ENCODE peak calls at places on chromosomes 16 and 17, in seven cellular contexts. H is CD4-positive, CD25-positive, alpha-beta regulatory T cell; C is lower lobe of right lung; W is body of pancreas; N is mammary epithelial cell; A is aorta; S is cardiac muscle cell. I is an unnamed sample.

GRCh38 chr16:84153660-84154214 is 8.6 kb downstream of the DNAAF1 start:
- DNase-seq in H (no peak), C (no peak), W (no peak), N (no peak), A (no peak), S (no peak), I (no peak)

GRCh38 chr16:85369741-85370528 is 243.2 kb upstream of the GSE1 start:
- DNase-seq in H (peak), C (peak), W (peak), N (no peak), A (peak), S (peak), I (no peak)

GRCh38 chr16:17497648-17498047 is 26.9 kb upstream of the XYLT1 start:
- DNase-seq in H (no peak), C (no peak), W (no peak), N (no peak), A (no peak), S (no peak), I (no peak)

GRCh38 chr17:1956134-1956533 is 69.0 kb downstream of the RTN4RL1 start:
- DNase-seq in H (no peak), C (no peak), W (no peak), N (no peak), A (no peak), S (no peak), I (no peak)

GRCh38 chr17:38752119-38752929 is at the start of gene PSMB3:
- DNase-seq in H (peak), C (peak), W (peak), N (peak), A (peak), S (peak), I (peak)

GRCh38 chr17:34024303-34025178 is 230.5 kb upstream of the CCL2 start:
- DNase-seq in H (no peak), C (no peak), W (no peak), N (no peak), A (no peak), S (no peak), I (no peak)

GRCh38 chr17:43530303-43531081 is 15.6 kb downstream of the ETV4 start:
- DNase-seq in H (no peak), C (peak), W (peak), N (peak), A (peak), S (peak), I (peak)

GRCh38 chr17:42118545-42118944 is 2.6 kb downstream of the KAT2A start:
- DNase-seq in H (peak), C (no peak), W (peak), N (peak), A (no peak), S (no peak), I (peak)

GRCh38 chr17:55962931-55963378 is 190.3 kb upstream of the ANKFN1 start:
- DNase-seq in H (no peak), C (peak), W (peak), N (no peak), A (peak), S (peak), I (no peak)

GRCh38 chr16:55480228-55480655 is 1.2 kb downstream of the MMP2 start:
- DNase-seq in H (no peak), C (peak), W (peak), N (peak), A (peak), S (peak), I (peak)

GRCh38 chr17:31522987-31523495 is 131.6 kb downstream of the RAB11FIP4 start:
- DNase-seq in H (no peak), C (no peak), W (no peak), N (no peak), A (no peak), S (no peak), I (no peak)

GRCh38 chr17:50258647-50259483 is 15.4 kb upstream of the TMEM92 start:
- DNase-seq in H (no peak), C (no peak), W (no peak), N (no peak), A (no peak), S (no peak), I (no peak)

GRCh38 chr17:27631409-27631755 is 394 bp downstream of the LGALS9 start:
- DNase-seq in H (peak), C (no peak), W (no peak), N (peak), A (no peak), S (no peak), I (no peak)

GRCh38 chr17:35788504-35788998 is 6.9 kb downstream of the MMP28 start:
- DNase-seq in H (no peak), C (no peak), W (no peak), N (peak), A (no peak), S (no peak), I (peak)

GRCh38 chr16:63789603-63790002 is 1332.3 kb downstream of the CDH11 start:
- DNase-seq in H (no peak), C (no peak), W (peak), N (no peak), A (no peak), S (no peak), I (peak)

GRCh38 chr16:66604376-66605176 is at the start of gene CMTM3:
- DNase-seq in H (peak), C (peak), W (peak), N (peak), A (peak), S (peak), I (peak)

GRCh38 chr17:77424585-77425344 is 284.0 kb downstream of the SEC14L1 start:
- DNase-seq in H (no peak), C (peak), W (peak), N (no peak), A (peak), S (peak), I (peak)

GRCh38 chr16:63287411-63287810 is 1251.2 kb upstream of the CDH8 start:
- DNase-seq in H (no peak), C (no peak), W (no peak), N (peak), A (no peak), S (no peak), I (no peak)

GRCh38 chr16:29306953-29307597 is 99.4 kb downstream of the NPIPB11 start:
- DNase-seq in H (no peak), C (no peak), W (no peak), N (no peak), A (no peak), S (no peak), I (no peak)

GRCh38 chr17:68446626-68447041 is 10.7 kb downstream of the WIPI1 start:
- DNase-seq in H (no peak), C (no peak), W (no peak), N (no peak), A (no peak), S (no peak), I (no peak)

GRCh38 chr17:78645421-78646295 is 68.5 kb upstream of the DNAH17 start:
- DNase-seq in H (peak), C (peak), W (peak), N (no peak), A (peak), S (no peak), I (peak)

GRCh38 chr16:84761448-84762368 is 58.1 kb upstream of the CRISPLD2 start:
- DNase-seq in H (no peak), C (no peak), W (no peak), N (no peak), A (no peak), S (no peak), I (peak)

GRCh38 chr17:66393038-66393437 is 90.6 kb downstream of the PRKCA start:
- DNase-seq in H (no peak), C (no peak), W (no peak), N (no peak), A (no peak), S (no peak), I (no peak)

GRCh38 chr16:65202461-65202860 is 80.6 kb upstream of the CDH11 start:
- DNase-seq in H (no peak), C (no peak), W (no peak), N (no peak), A (no peak), S (no peak), I (peak)

GRCh38 chr17:33653389-33653788 is 360.3 kb upstream of the ASIC2 start:
- DNase-seq in H (no peak), C (no peak), W (no peak), N (no peak), A (no peak), S (no peak), I (peak)

GRCh38 chr16:50762241-50762640 is 20.4 kb downstream of the CYLD start:
- DNase-seq in H (no peak), C (no peak), W (no peak), N (no peak), A (no peak), S (no peak), I (no peak)

GRCh38 chr17:32875904-32876413 is 965 bp downstream of the MYO1D start:
- DNase-seq in H (peak), C (no peak), W (no peak), N (no peak), A (no peak), S (no peak), I (peak)

GRCh38 chr17:69159418-69159817 is 17.7 kb upstream of the ABCA6 start:
- DNase-seq in H (no peak), C (no peak), W (no peak), N (no peak), A (no peak), S (no peak), I (no peak)

GRCh38 chr17:8333281-8333680 is 6.4 kb upstream of the ODF4 start:
- DNase-seq in H (no peak), C (no peak), W (no peak), N (no peak), A (no peak), S (no peak), I (no peak)

GRCh38 chr17:8338806-8339205 is 834 bp upstream of the ODF4 start:
- DNase-seq in H (no peak), C (no peak), W (no peak), N (no peak), A (no peak), S (no peak), I (no peak)

GRCh38 chr17:8341456-8341855 is 1.8 kb downstream of the ODF4 start:
- DNase-seq in H (no peak), C (no peak), W (no peak), N (no peak), A (no peak), S (no peak), I (no peak)

GRCh38 chr17:8339540-8339939 is at the start of gene ODF4:
- DNase-seq in H (no peak), C (no peak), W (no peak), N (no peak), A (no peak), S (no peak), I (no peak)

GRCh38 chr17:8337802-8338744 is 1.6 kb upstream of the ODF4 start:
- DNase-seq in H (peak), C (no peak), W (no peak), N (no peak), A (no peak), S (no peak), I (no peak)
- H3K4me3 ChIP-seq in H (peak), C (no peak), W (no peak), N (no peak), A (no peak), S (no peak), I (no peak)

GRCh38 chr16:86512860-86513470 is 2.6 kb downstream of the FOXF1 start:
- DNase-seq in H (no peak), C (no peak), W (no peak), N (no peak), A (no peak), S (no peak), I (no peak)

GRCh38 chr16:86510465-86511261 is at the start of gene FOXF1:
- DNase-seq in H (peak), C (no peak), W (no peak), N (peak), A (no peak), S (no peak), I (peak)

GRCh38 chr16:86509759-86510464 is 415 bp upstream of the FOXF1 start:
- DNase-seq in H (peak), C (peak), W (no peak), N (peak), A (no peak), S (peak), I (peak)

GRCh38 chr16:86512301-86512859 is 2.1 kb downstream of the FOXF1 start:
- DNase-seq in H (no peak), C (no peak), W (no peak), N (no peak), A (no peak), S (no peak), I (no peak)

DNA sequence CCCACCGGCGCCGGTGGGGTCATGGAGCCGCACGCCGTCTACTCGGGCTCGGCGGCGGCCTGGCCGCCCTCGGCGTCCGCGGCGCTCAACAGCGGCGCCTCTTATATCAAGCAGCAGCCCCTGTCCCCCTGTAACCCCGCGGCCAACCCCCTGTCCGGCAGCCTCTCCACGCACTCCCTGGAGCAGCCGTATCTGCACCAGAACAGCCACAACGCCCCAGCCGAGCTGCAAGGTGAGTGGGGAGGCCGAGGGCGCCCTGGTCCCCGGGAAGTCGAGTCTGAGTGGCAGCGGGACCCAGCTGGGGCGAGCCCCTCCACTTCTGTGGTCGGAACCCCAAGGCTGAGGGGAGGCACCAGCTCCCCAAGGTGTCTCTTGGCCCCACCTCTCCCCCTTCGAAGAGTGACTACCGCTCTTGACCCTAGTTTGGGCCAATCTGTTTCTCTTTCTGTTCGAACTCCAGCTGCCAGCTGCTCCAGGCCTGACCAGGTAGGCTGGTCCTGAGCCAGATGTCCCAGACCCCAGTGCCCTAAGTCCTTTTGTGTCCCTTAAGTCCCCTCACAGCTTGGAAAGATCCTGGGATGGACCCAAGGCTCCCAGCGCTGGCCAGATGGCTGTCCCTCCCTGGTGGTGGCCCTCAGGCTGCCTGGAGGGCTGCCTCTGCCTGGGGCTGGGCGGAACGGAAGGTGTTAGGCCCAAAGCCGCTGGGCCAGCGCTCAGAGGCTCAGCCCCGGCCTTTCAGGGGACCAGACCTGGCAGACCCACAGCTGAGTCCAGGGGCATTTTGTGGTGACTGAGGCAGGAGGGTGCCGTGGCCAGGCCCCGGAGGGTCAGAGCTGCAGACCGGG is 1.2 kb downstream of the FOXF1 start:
- DNase-seq in H (no peak), C (no peak), W (no peak), N (no peak), A (no peak), S (no peak), I (no peak)
- H3K4me3 ChIP-seq in H (no peak), C (peak), W (no peak), N (no peak), A (no peak), S (peak), I (peak)

DNA sequence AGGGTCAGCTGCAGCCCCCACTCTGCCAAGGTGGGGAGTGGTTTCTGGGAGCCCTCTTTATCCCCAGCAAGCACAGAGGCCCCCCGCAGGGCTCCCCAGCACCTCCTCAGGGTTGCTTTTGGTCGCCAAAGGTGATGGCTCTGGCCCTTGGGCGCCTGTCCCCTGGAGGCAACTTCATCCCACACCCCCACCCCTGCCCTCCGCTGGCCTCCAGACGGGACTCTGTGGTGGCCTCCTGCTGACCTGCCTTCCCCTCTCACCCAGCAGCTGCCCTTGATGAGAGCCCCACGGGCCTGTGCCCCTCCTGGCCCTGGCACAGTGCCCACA is 7.8 kb upstream of the RHOT2 start:
- DNase-seq in H (no peak), C (no peak), W (no peak), N (no peak), A (no peak), S (no peak), I (no peak)
- H3K4me3 ChIP-seq in H (no peak), C (no peak), W (no peak), N (no peak), A (no peak), S (no peak), I (no peak)

DNA sequence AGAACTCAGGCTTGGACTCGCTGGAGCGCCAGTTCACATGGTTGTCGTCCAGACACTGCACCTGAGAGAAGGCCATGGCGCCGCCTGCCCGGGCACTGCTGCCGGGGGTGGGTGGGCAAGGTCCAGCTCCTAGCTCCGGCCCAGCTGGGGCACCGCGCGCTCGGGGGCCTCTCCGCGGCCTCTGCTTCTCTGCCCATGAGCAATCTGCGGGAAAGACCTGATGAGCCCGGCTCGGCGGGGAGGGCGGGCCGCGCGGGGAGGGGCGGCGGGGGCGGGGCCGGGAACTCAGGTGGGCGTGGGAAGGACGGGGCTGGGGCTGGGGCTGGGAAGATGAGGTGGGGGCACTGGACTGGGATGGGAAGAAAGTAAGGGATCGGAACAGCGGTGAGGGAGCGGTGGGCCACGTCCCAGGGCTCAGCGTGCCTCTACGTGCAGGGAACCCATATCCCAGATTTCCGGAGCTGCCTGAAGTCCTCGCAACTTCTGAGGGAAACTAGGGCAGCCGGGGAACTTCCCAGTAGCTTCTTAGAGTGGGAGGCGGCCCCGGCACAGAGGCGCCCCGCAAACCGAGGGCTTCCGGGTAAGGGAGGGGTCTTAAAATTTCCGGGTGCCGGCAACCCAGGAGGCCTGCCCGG is 481 bp downstream of the FAM83G start:
- DNase-seq in H (peak), C (no peak), W (peak), N (peak), A (no peak), S (peak), I (peak)
- H3K4me3 ChIP-seq in H (peak), C (peak), W (peak), N (peak), A (peak), S (peak), I (peak)

GRCh38 chr16:9801651-9802050 is 380.6 kb downstream of the GRIN2A start:
- DNase-seq in H (no peak), C (no peak), W (no peak), N (no peak), A (no peak), S (no peak), I (no peak)
- H3K4me3 ChIP-seq in H (no peak), C (no peak), W (no peak), N (no peak), A (no peak), S (no peak), I (no peak)

GRCh38 chr16:30903002-30903401 is 6.6 kb downstream of the CTF1 start:
- DNase-seq in H (peak), C (no peak), W (no peak), N (no peak), A (no peak), S (no peak), I (no peak)
- H3K4me3 ChIP-seq in H (no peak), C (peak), W (no peak), N (no peak), A (no peak), S (no peak), I (no peak)

GRCh38 chr17:40645932-40646331 is 1.7 kb downstream of the SMARCE1 start:
- DNase-seq in H (no peak), C (no peak), W (no peak), N (no peak), A (no peak), S (no peak), I (no peak)
- H3K4me3 ChIP-seq in H (peak), C (peak), W (no peak), N (peak), A (no peak), S (no peak), I (peak)

GRCh38 chr17:4807534-4808377 is 804 bp downstream of the PLD2 start:
- DNase-seq in H (no peak), C (no peak), W (no peak), N (no peak), A (no peak), S (peak), I (no peak)
- H3K4me3 ChIP-seq in H (no peak), C (peak), W (peak), N (peak), A (peak), S (peak), I (peak)

GRCh38 chr16:10938321-10938720 is 3.9 kb downstream of the DEXI start:
- DNase-seq in H (peak), C (no peak), W (no peak), N (no peak), A (no peak), S (no peak), I (no peak)

GRCh38 chr16:10936585-10936984 is 5.7 kb downstream of the DEXI start:
- DNase-seq in H (no peak), C (no peak), W (no peak), N (no peak), A (no peak), S (no peak), I (no peak)

GRCh38 chr16:10935491-10935890 is 6.8 kb downstream of the DEXI start:
- DNase-seq in H (no peak), C (no peak), W (no peak), N (no peak), A (no peak), S (no peak), I (no peak)

GRCh38 chr16:10938844-10939648 is 3.2 kb downstream of the DEXI start:
- DNase-seq in H (no peak), C (no peak), W (no peak), N (no peak), A (no peak), S (no peak), I (no peak)

GRCh38 chr16:10937068-10937859 is 5.0 kb downstream of the DEXI start:
- DNase-seq in H (peak), C (no peak), W (peak), N (no peak), A (no peak), S (no peak), I (no peak)
- H3K4me3 ChIP-seq in H (peak), C (peak), W (no peak), N (no peak), A (peak), S (no peak), I (no peak)

DNA sequence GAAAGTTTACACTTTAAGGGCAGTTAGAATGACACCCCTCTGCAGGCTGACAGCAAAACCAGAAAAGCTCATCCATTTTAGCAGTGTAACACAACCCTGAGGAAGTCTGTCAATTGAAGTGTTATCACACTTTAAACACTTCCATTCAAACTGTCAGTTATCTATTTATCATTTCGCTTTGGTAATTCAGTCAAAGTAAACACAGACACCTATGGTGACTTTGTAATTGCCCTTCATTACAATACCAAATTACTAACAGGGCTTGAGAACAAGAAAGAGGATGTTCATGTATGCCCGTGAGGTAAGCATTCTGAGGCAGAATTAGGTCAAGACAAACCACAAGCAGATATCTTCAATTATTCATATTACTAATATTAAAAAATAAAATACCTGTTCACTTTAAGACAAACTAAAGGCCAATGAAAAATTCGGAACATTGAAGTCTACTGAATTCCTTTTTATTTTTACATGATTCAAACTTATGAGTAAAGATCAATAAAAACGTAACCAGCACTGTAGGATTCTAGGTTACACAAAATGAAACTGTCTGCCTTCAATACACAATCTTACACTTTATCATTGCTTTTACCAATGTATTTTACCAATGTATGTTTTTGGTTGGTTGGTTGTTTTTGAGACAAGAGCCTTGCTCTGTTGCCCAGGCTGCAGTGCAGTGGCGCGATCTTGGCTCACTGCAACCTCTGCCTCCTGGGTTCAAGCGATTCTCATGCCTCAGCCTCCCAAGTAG is 57.1 kb downstream of the BRIP1 start:
- DNase-seq in H (peak), C (no peak), W (no peak), N (no peak), A (no peak), S (no peak), I (no peak)
- H3K4me3 ChIP-seq in H (peak), C (no peak), W (no peak), N (no peak), A (no peak), S (no peak), I (no peak)